ENCODE peak calls at places on chromosome 5, in nine cellular contexts. O is NCI-H1092; T is fibroblast of villous mesenchyme; Q is occipital lobe; H is hypothalamus; M is stimulated activated CD8-positive, alpha-beta memory T cell treated with anti-CD3 and anti-CD28 coated beads, Interleukin-12 subunit alpha, Interleukin-12 subunit beta, amount 100 ng/mL, for 1 hour; Z is activated naive CD4-positive, alpha-beta T cell treated with anti-CD3 and anti-CD28 coated beads, Interleukin-2, amount 10 ng/mL, durations not matched to agents 7 days and 5 days; S is omental fat pad; J is fibroblast of pulmonary artery. L is an unnamed sample.

GRCh38 chr5:146338774-146339714 is at the start of gene POU4F3:
- DNase-seq in J (no peak), Q (no peak), O (no peak), Z (no peak), S (no peak), M (no peak), T (no peak), H (no peak), L (no peak)

GRCh38 chr5:103021310-103021709 is 98.6 kb downstream of the GIN1 start:
- DNase-seq in T (no peak), Z (no peak), S (no peak), J (no peak), H (no peak), O (no peak), Q (no peak), M (no peak), L (no peak)

GRCh38 chr5:998975-999501 is 9.6 kb upstream of the NKD2 start:
- DNase-seq in Q (no peak), J (no peak), O (no peak), Z (peak; percentile 11), S (peak; percentile 14), T (peak; percentile 51), H (no peak), M (no peak), L (no peak)

GRCh38 chr5:148145916-148146315 is 22.4 kb upstream of the SPINK14 start:
- DNase-seq in S (no peak), M (no peak), J (peak; percentile 64), T (peak; percentile 8), H (no peak), O (no peak), Z (no peak), Q (no peak), L (no peak)

GRCh38 chr5:173243808-173244305 is 8.9 kb upstream of the NKX2-5 start:
- DNase-seq in Z (no peak), S (no peak), Q (no peak), O (no peak), H (no peak), M (no peak), T (no peak), J (no peak), L (no peak)

GRCh38 chr5:36666986-36667385 is 60.6 kb downstream of the SLC1A3 start:
- DNase-seq in M (no peak), S (no peak), Q (no peak), O (no peak), J (no peak), H (no peak), T (no peak), Z (no peak), L (no peak)

GRCh38 chr5:150251504-150251903 is 38.1 kb downstream of the CAMK2A start:
- DNase-seq in T (no peak), Q (no peak), S (no peak), J (no peak), O (no peak), Z (no peak), M (no peak), H (no peak), L (no peak)

GRCh38 chr5:38596997-38597396 is 40.6 kb upstream of the LIFR start:
- DNase-seq in Z (no peak), H (no peak), M (no peak), Q (no peak), O (no peak), S (no peak), J (no peak), T (no peak), L (no peak)

GRCh38 chr5:172553167-172553566 is 87.9 kb upstream of the NEURL1B start:
- DNase-seq in O (no peak), T (no peak), H (no peak), M (no peak), Q (no peak), J (no peak), Z (no peak), S (no peak), L (no peak)

GRCh38 chr5:102664946-102665345 is 90.2 kb upstream of the PAM start:
- DNase-seq in Q (no peak), Z (no peak), M (no peak), T (no peak), O (no peak), H (no peak), S (no peak), J (no peak), L (no peak)

L was measured in GM12892.